ENCODE peak calls at places on chromosome 20, in nine cellular contexts. Y is adrenal gland, R is NB4, V is fibroblast of pulmonary artery, Q is fibroblast of villous mesenchyme, A is heart left ventricle, O is fibroblast of lung, G is ovary, N is HCT116. U is an unnamed sample.
A peak's percentile ranks its signal among the peaks of the same experiment; 100 is the strongest.

GRCh38 chr20:39253051-39253682 is 291.0 kb downstream of the DHX35 start:
- DNase-seq in Y (no peak), R (no peak), V (no peak), Q (no peak), A (no peak), O (no peak), G (no peak), N (no peak), U (no peak)

GRCh38 chr20:23257848-23258746 is 92.5 kb upstream of the NXT1 start:
- DNase-seq in Y (peak; percentile 70), R (peak; percentile 61), V (peak; percentile 97), Q (peak; percentile 86), A (peak; percentile 56), O (peak; percentile 77), G (no peak), N (no peak), U (peak; percentile 63)

GRCh38 chr20:48403362-48403761 is 424.4 kb downstream of the PREX1 start:
- DNase-seq in Y (no peak), R (no peak), V (no peak), Q (no peak), A (no peak), O (no peak), G (no peak), N (no peak), U (no peak)

GRCh38 chr20:44714102-44714700 is 968 bp upstream of the CCN5 start:
- DNase-seq in Y (no peak), R (no peak), V (no peak), Q (no peak), A (no peak), O (peak; percentile 55), G (no peak), N (no peak), U (no peak)

GRCh38 chr20:5621305-5621704 is 128.9 kb upstream of the SHLD1 start:
- DNase-seq in Y (peak; percentile 93), R (no peak), V (peak; percentile 51), Q (peak; percentile 18), A (peak; percentile 12), O (peak; percentile 76), G (no peak), N (no peak), U (peak; percentile 60)

GRCh38 chr20:45985573-45985972 is 13.6 kb upstream of the ZNF335 start:
- DNase-seq in Y (no peak), R (no peak), V (peak; percentile 21), Q (no peak), A (no peak), O (no peak), G (no peak), N (no peak), U (no peak)

GRCh38 chr20:55415567-55416142 is 589.7 kb downstream of the CBLN4 start:
- DNase-seq in Y (no peak), R (peak; percentile 38), V (no peak), Q (peak; percentile 3), A (no peak), O (no peak), G (no peak), N (no peak), U (no peak)

GRCh38 chr20:58708246-58708931 is 15.8 kb downstream of the NPEPL1 start:
- DNase-seq in Y (no peak), R (peak; percentile 0), V (no peak), Q (no peak), A (no peak), O (no peak), G (no peak), N (no peak), U (no peak)

GRCh38 chr20:44134897-44135810 is 51.8 kb downstream of the JPH2 start:
- DNase-seq in Y (no peak), R (peak; percentile 60), V (no peak), Q (no peak), A (no peak), O (no peak), G (no peak), N (no peak), U (no peak)

GRCh38 chr20:3935956-3936340 is 46.8 kb downstream of the PANK2 start:
- DNase-seq in Y (no peak), R (no peak), V (no peak), Q (no peak), A (no peak), O (no peak), G (no peak), N (no peak), U (no peak)

GRCh38 chr20:3935295-3935955 is 46.2 kb downstream of the PANK2 start:
- DNase-seq in Y (peak; percentile 87), R (no peak), V (peak; percentile 32), Q (peak; percentile 38), A (peak; percentile 70), O (peak; percentile 34), G (no peak), N (no peak), U (no peak)

GRCh38 chr20:3933126-3933684 is 44.0 kb downstream of the PANK2 start:
- DNase-seq in Y (no peak), R (peak; percentile 51), V (no peak), Q (no peak), A (no peak), O (no peak), G (no peak), N (no peak), U (no peak)

GRCh38 chr20:3932277-3933073 is 43.3 kb downstream of the PANK2 start:
- DNase-seq in Y (no peak), R (no peak), V (no peak), Q (peak; percentile 68), A (no peak), O (peak; percentile 49), G (no peak), N (no peak), U (peak; percentile 43)

DNA sequence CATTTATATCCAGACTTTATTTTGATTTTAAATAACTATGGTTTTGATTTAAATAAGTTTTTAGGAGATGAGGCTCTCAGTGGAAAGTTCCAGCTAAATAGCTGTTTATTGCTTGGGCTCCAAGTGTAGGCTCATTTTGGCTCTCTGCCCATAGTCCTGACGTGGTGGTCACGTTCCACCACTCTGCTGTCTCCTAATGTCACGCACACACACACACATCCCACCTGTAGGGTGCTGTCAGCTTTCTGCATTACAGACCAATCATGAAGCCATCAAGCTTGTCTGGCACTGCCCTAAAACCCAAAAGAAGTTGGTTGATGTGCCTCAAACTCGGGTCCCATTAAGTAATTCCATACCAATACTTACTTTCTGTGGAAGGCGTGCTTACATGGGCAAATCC is 45.4 kb downstream of the PANK2 start:
- DNase-seq in Y (peak; percentile 70), R (no peak), V (peak; percentile 38), Q (peak; percentile 61), A (peak; percentile 49), O (peak; percentile 46), G (no peak), N (no peak), U (no peak)
- TF ChIP-seq CTCF in Y (no peak), R (no peak), V (no peak), Q (no peak), A (no peak), O (no peak), G (no peak), N (no peak), U (no peak)

GRCh38 chr20:49568491-49569151 is 684 bp upstream of the PTGIS start:
- DNase-seq in Y (peak; percentile 35), R (no peak), V (peak; percentile 70), Q (peak; percentile 38), A (no peak), O (no peak), G (peak; percentile 67), N (no peak), U (no peak)
- H3K4me3 ChIP-seq in Y (peak overlapping the region; percentile 50), R (no peak overlapping the region), V (peak overlapping the region; percentile 27), Q (peak overlapping the region; percentile 12), A (no peak overlapping the region), O (no peak overlapping the region), G (peak overlapping the region; percentile 53), N (no peak overlapping the region), U (peak overlapping the region; percentile 3)

DNA sequence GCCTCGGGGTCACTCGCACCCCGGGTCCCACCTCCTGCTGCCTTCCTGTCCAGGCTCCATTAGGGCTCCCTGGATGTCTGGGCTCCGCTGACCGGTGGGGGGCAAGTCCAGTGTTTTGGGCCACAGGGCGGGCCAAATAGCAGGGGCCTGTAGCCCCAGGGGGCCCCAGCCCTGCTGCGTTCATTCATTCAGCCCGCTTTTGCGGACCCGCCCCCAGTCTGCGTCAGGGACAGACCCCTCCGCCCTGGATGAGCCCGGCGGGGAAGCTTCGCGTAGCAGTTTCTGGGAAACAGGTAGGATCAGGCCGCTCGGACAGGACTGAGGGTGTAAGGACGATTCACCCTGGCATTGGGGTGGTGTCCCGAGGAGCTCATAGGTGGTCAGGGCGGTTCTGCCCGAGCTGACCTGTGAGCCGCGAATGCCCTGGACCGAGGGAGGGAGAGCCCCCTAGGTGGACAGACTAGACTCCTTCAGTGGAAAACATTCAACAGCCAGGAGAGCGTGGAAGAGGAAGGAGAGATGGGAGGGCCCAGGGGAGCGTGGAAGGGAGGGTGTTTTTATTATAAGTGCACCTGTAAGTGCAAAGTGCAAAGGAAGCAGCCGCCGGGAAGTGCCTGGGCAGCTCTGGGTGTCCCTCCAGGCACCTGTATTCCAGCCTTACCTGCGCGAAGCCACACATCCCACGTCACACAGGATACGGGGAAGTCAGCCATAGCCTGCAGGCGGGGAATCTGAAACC is 619 bp downstream of the ENTPD6 start:
- DNase-seq in Y (peak; percentile 71), R (no peak), V (no peak), Q (peak; percentile 12), A (no peak), O (no peak), G (no peak), N (peak; percentile 28), U (no peak)
- TF ChIP-seq CTCF in Y (no peak), R (no peak), V (no peak), Q (no peak), A (no peak), O (no peak), G (no peak), N (no peak), U (no peak)

GRCh38 chr20:63858393-63859165 is 2.7 kb upstream of the ABHD16B start:
- DNase-seq in Y (peak; percentile 73), R (peak; percentile 88), V (peak; percentile 83), Q (peak; percentile 79), A (peak; percentile 88), O (peak; percentile 65), G (peak; percentile 70), N (no peak), U (no peak)
- H3K4me3 ChIP-seq in Y (no peak overlapping the region), R (no peak overlapping the region), V (no peak overlapping the region), Q (no peak overlapping the region), A (peak overlapping the region; percentile 20), O (no peak overlapping the region), G (no peak overlapping the region), N (no peak overlapping the region), U (no peak overlapping the region)

GRCh38 chr20:41245086-41245707 is 72.3 kb downstream of the ZHX3 start:
- DNase-seq in Y (no peak), R (no peak), V (peak; percentile 53), Q (peak; percentile 43), A (peak; percentile 39), O (peak; percentile 52), G (no peak), N (no peak), U (no peak)
- TF ChIP-seq CTCF in Y (no peak), R (no peak), V (peak; percentile 39), Q (no peak), A (peak; percentile 44), O (no peak), G (no peak), N (no peak), U (peak; percentile 26)